ENCODE peak calls at places on chromosomes 13 and 19, in seven cellular contexts. X, F, A, J, E, P and U are unnamed samples.

GRCh38 chr19:56671613-56671994 is at the start of gene ZNF835:
- DNase-seq in F (peak), X (peak), A (peak), P (peak), J (peak), E (peak), U (peak)

GRCh38 chr19:45713141-45713540 is 17.6 kb downstream of the FBXO46 start:
- DNase-seq in J (no peak), F (no peak), E (no peak), X (no peak), A (no peak), P (no peak), U (no peak)

GRCh38 chr13:112828756-112829155 is 138.9 kb downstream of the ATP11A start:
- DNase-seq in E (no peak), P (no peak), A (no peak), X (no peak), F (no peak), J (no peak), U (no peak)

GRCh38 chr19:5191091-5191490 is 149.5 kb downstream of the PTPRS start:
- DNase-seq in X (no peak), P (peak), F (no peak), J (no peak), A (no peak), E (no peak), U (no peak)

GRCh38 chr13:27053902-27054595 is 117.6 kb downstream of the USP12 start:
- DNase-seq in A (peak), P (peak), X (no peak), F (peak), E (no peak), J (no peak), U (no peak)

GRCh38 chr19:342801-343421 is 1.7 kb downstream of the MIER2 start:
- DNase-seq in P (peak), X (peak), A (peak), J (no peak), F (peak), E (no peak), U (peak)

GRCh38 chr19:30540671-30541210 is 168.6 kb downstream of the ZNF536 start:
- DNase-seq in E (no peak), F (no peak), P (no peak), X (no peak), A (no peak), J (no peak), U (no peak)

GRCh38 chr19:39232708-39233107 is 12.1 kb downstream of the IFNL3 start:
- DNase-seq in F (no peak), X (no peak), P (no peak), J (no peak), A (no peak), E (no peak), U (no peak)